ENCODE peak calls at places on chromosomes 4 and X, in ten cellular contexts. Y is right atrium auricular region, T is AG09309, S is GM23338, L is thyroid gland, A is AG04450, C is kidney epithelial cell, Q is AG04449, P is cardiac fibroblast, R is A549. I is an unnamed sample.

GRCh38 chr4:106315476-106315967 is 487 bp downstream of the TBCK start:
- DNase-seq in S (no peak), T (no peak), Q (no peak), L (no peak), A (no peak), R (no peak), P (peak), Y (no peak), C (no peak), I (no peak)

GRCh38 chrX:35046646-35047231 is 104.1 kb downstream of the FAM47B start:
- DNase-seq in R (no peak), L (no peak), Q (no peak), S (no peak), A (no peak), P (no peak), T (no peak), Y (no peak), C (no peak), I (no peak)

GRCh38 chr4:6749340-6750171 is 33.0 kb upstream of the KIAA0232 start:
- DNase-seq in R (peak), L (peak), C (no peak), T (no peak), Q (no peak), S (no peak), P (peak), A (no peak), Y (peak), I (no peak)

GRCh38 chr4:183303278-183303677 is 16.8 kb downstream of the CLDN22 start:
- DNase-seq in T (no peak), Y (no peak), A (no peak), L (no peak), C (no peak), R (no peak), Q (no peak), S (no peak), P (no peak), I (no peak)

GRCh38 chrX:14235004-14235403 is 205.3 kb upstream of the GEMIN8 start:
- DNase-seq in R (no peak), L (no peak), A (no peak), Y (no peak), S (peak), C (no peak), T (no peak), Q (no peak), P (no peak), I (no peak)

GRCh38 chr4:147371661-147372060 is 109.2 kb upstream of the EDNRA start:
- DNase-seq in R (no peak), A (no peak), S (no peak), L (no peak), Q (no peak), T (no peak), C (peak), Y (no peak), P (peak), I (no peak)

GRCh38 chrX:56802921-56803848 is 74.1 kb downstream of the NBDY start:
- DNase-seq in C (no peak), T (peak), P (peak), L (peak), Q (no peak), R (no peak), A (no peak), Y (peak), S (peak), I (peak)

GRCh38 chr4:184282251-184282713 is 64.6 kb upstream of the ENPP6 start:
- DNase-seq in L (peak), P (no peak), S (peak), Y (peak), Q (no peak), A (no peak), R (no peak), C (no peak), T (no peak), I (no peak)

GRCh38 chr4:40209401-40209800 is 12.6 kb downstream of the RHOH start:
- DNase-seq in T (no peak), Q (no peak), L (no peak), P (no peak), Y (no peak), C (no peak), R (no peak), S (no peak), A (no peak), I (no peak)

GRCh38 chr4:94642561-94642866 is 115.2 kb upstream of the BMPR1B start:
- DNase-seq in Y (no peak), R (no peak), P (no peak), Q (no peak), A (no peak), S (no peak), C (peak), T (no peak), L (no peak), I (peak)

GRCh38 chr4:154416183-154416543 is 75.4 kb downstream of the DCHS2 start:
- DNase-seq in L (peak), C (no peak), A (no peak), Q (no peak), R (peak), Y (no peak), P (peak), T (no peak), S (peak), I (no peak)

GRCh38 chr4:8050555-8051206 is 107.9 kb downstream of the ABLIM2 start:
- DNase-seq in P (peak), Y (peak), C (no peak), Q (no peak), R (no peak), L (peak), S (peak), T (no peak), A (no peak), I (peak)

GRCh38 chr4:97252615-97253154 is 890.6 kb downstream of the STPG2 start:
- DNase-seq in Y (no peak), P (no peak), Q (no peak), S (no peak), L (no peak), C (no peak), R (no peak), A (no peak), T (no peak), I (no peak)

GRCh38 chr4:16715482-16715881 is 183.0 kb downstream of the LDB2 start:
- DNase-seq in P (peak), R (no peak), L (no peak), Q (no peak), A (no peak), S (no peak), C (no peak), Y (no peak), T (no peak), I (no peak)

GRCh38 chr4:95204267-95204835 is 344.4 kb downstream of the UNC5C start:
- DNase-seq in P (no peak), Y (no peak), Q (no peak), A (no peak), R (no peak), L (no peak), S (peak), T (no peak), C (no peak), I (peak)

GRCh38 chr4:148054275-148054674 is 322.4 kb downstream of the ARHGAP10 start:
- DNase-seq in L (no peak), P (no peak), Y (no peak), R (peak), Q (no peak), A (no peak), S (no peak), T (no peak), C (no peak), I (no peak)

GRCh38 chrX:20906571-20906970 is 467.6 kb upstream of the CNKSR2 start:
- DNase-seq in L (no peak), Q (no peak), Y (no peak), A (no peak), R (peak), S (no peak), T (no peak), C (no peak), P (no peak), I (no peak)

GRCh38 chr4:25926473-25926872 is 12.5 kb downstream of the SMIM20 start:
- DNase-seq in Y (no peak), S (no peak), L (no peak), P (no peak), T (no peak), A (no peak), Q (no peak), C (no peak), R (no peak), I (peak)

GRCh38 chr4:25927361-25928040 is 13.5 kb downstream of the SMIM20 start:
- DNase-seq in P (no peak), Y (no peak), L (no peak), R (no peak), S (no peak), T (no peak), Q (no peak), C (no peak), A (no peak), I (no peak)

GRCh38 chr4:25928320-25928955 is 14.4 kb downstream of the SMIM20 start:
- DNase-seq in L (no peak), T (no peak), Y (no peak), R (no peak), A (no peak), Q (no peak), S (no peak), C (no peak), P (no peak), I (no peak)

GRCh38 chr4:25930722-25931354 is 16.8 kb downstream of the SMIM20 start:
- DNase-seq in C (no peak), S (no peak), Y (no peak), T (no peak), A (no peak), L (no peak), R (no peak), Q (no peak), P (no peak), I (no peak)

GRCh38 chr4:25928956-25929336 is 14.9 kb downstream of the SMIM20 start:
- DNase-seq in R (no peak), Q (no peak), S (no peak), Y (no peak), C (no peak), T (no peak), A (no peak), P (peak), L (no peak), I (no peak)
- H3K4me3 ChIP-seq in R (no peak), Q (no peak), S (no peak), Y (no peak), C (no peak), T (no peak), A (no peak), P (no peak), L (no peak), I (no peak)

GRCh38 chr4:161256716-161257115 is 907.1 kb downstream of the FSTL5 start:
- DNase-seq in P (no peak), T (no peak), R (peak), L (no peak), S (peak), C (no peak), Q (no peak), Y (no peak), A (no peak), I (no peak)
- TF ChIP-seq CTCF in P (no peak), T (peak), R (peak), L (no peak), S (peak), C (no peak), Q (no peak), Y (no peak), A (no peak), I (peak)

GRCh38 chr4:182216005-182216404 is 27.2 kb upstream of the TENM3 start:
- DNase-seq in L (no peak), T (no peak), P (no peak), Y (no peak), C (no peak), S (no peak), R (no peak), Q (no peak), A (no peak), I (no peak)

GRCh38 chr4:182208651-182209050 is 34.6 kb upstream of the TENM3 start:
- DNase-seq in R (no peak), L (no peak), S (no peak), T (no peak), C (no peak), P (no peak), A (no peak), Q (no peak), Y (no peak), I (no peak)

GRCh38 chr4:182213024-182213423 is 30.2 kb upstream of the TENM3 start:
- DNase-seq in S (no peak), R (no peak), L (no peak), T (no peak), C (no peak), A (no peak), Y (no peak), P (peak), Q (no peak), I (no peak)

GRCh38 chr4:182215171-182215570 is 28.0 kb upstream of the TENM3 start:
- DNase-seq in T (no peak), C (no peak), A (no peak), P (no peak), L (no peak), Y (no peak), S (no peak), R (no peak), Q (no peak), I (no peak)

GRCh38 chr4:182212211-182212761 is 30.9 kb upstream of the TENM3 start:
- DNase-seq in A (no peak), P (peak), L (peak), T (no peak), Y (no peak), Q (no peak), R (no peak), S (peak), C (no peak), I (no peak)
- H3K4me3 ChIP-seq in A (peak), P (no peak), L (no peak), T (no peak), Y (no peak), Q (peak), R (no peak), S (no peak), C (no peak), I (peak)

DNA sequence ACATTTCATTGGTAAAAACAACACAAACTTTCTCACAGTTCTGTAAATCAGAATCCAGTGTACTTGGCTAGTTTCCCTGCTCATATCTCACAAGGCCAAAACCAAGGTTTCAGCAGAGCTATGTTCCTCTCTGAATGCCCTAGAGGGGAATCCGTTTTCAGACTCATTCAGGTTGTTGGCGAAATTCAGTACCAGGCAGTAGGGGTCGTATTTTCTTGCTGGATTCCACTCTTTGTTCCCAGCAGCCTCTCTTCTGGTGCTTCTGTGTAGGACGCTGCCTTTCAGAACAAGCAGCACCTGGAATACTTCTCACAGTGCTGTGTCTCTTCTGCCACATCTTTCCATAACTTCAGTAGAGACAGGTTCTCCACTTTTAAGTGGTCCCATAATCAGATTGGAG is 351.9 kb downstream of the PCDH18 start:
- DNase-seq in Q (no peak), T (no peak), S (peak), R (peak), C (no peak), P (peak), Y (no peak), A (no peak), L (no peak), I (no peak)
- TF ChIP-seq CTCF in Q (no peak), T (no peak), S (peak), R (no peak), C (no peak), P (no peak), Y (no peak), A (no peak), L (no peak), I (peak)

I was measured in retinal pigment epithelial cell.